ENCODE peak calls at places on chromosomes 13 and 19, in six cellular contexts. One of them, this sample, is unnamed.

GRCh38 chr19:2053601-2054389 is 2.8 kb upstream of the MKNK2 start:
- DNase-seq in astrocyte of the spinal cord: no peak
- DNase-seq in omental fat pad: no peak
- DNase-seq in heart right ventricle: peak
- DNase-seq in kidney: peak
- DNase-seq in CD4-positive, alpha-beta T cell: no peak
- DNase-seq in this sample: no peak

GRCh38 chr13:99374994-99375805 is 68.0 kb upstream of the GPR183 start:
- DNase-seq in astrocyte of the spinal cord: no peak
- DNase-seq in omental fat pad: no peak
- DNase-seq in heart right ventricle: no peak
- DNase-seq in kidney: peak
- DNase-seq in CD4-positive, alpha-beta T cell: peak
- DNase-seq in this sample: no peak

GRCh38 chr19:38266981-38267597 is 2.7 kb downstream of the SPINT2 start:
- DNase-seq in astrocyte of the spinal cord: peak
- DNase-seq in omental fat pad: no peak
- DNase-seq in heart right ventricle: no peak
- DNase-seq in kidney: peak
- DNase-seq in CD4-positive, alpha-beta T cell: no peak
- DNase-seq in this sample: no peak

GRCh38 chr13:32142956-32143375 is 111.4 kb downstream of the FRY start:
- DNase-seq in astrocyte of the spinal cord: peak
- DNase-seq in omental fat pad: no peak
- DNase-seq in heart right ventricle: no peak
- DNase-seq in kidney: no peak
- DNase-seq in CD4-positive, alpha-beta T cell: no peak
- DNase-seq in this sample: no peak

GRCh38 chr13:112320303-112320702 is 55.9 kb upstream of the SPACA7 start:
- DNase-seq in astrocyte of the spinal cord: no peak
- DNase-seq in omental fat pad: no peak
- DNase-seq in heart right ventricle: no peak
- DNase-seq in kidney: no peak
- DNase-seq in CD4-positive, alpha-beta T cell: no peak
- DNase-seq in this sample: no peak

GRCh38 chr19:32012886-32013635 is 332.3 kb upstream of the ZNF507 start:
- DNase-seq in astrocyte of the spinal cord: no peak
- DNase-seq in omental fat pad: no peak
- DNase-seq in heart right ventricle: no peak
- DNase-seq in kidney: no peak
- DNase-seq in CD4-positive, alpha-beta T cell: no peak
- DNase-seq in this sample: no peak

GRCh38 chr13:51818771-51819511 is 15.0 kb upstream of the DHRS12 start:
- DNase-seq in astrocyte of the spinal cord: no peak
- DNase-seq in omental fat pad: no peak
- DNase-seq in heart right ventricle: no peak
- DNase-seq in kidney: no peak
- DNase-seq in CD4-positive, alpha-beta T cell: no peak
- DNase-seq in this sample: no peak

GRCh38 chr13:99126821-99127220 is 73.8 kb upstream of the UBAC2 start:
- DNase-seq in astrocyte of the spinal cord: no peak
- DNase-seq in omental fat pad: no peak
- DNase-seq in heart right ventricle: no peak
- DNase-seq in kidney: no peak
- DNase-seq in CD4-positive, alpha-beta T cell: no peak
- DNase-seq in this sample: no peak

GRCh38 chr19:40740747-40741146 is 9.5 kb downstream of the ACTMAP start:
- DNase-seq in astrocyte of the spinal cord: no peak
- DNase-seq in omental fat pad: no peak
- DNase-seq in heart right ventricle: no peak
- DNase-seq in kidney: no peak
- DNase-seq in CD4-positive, alpha-beta T cell: no peak
- DNase-seq in this sample: no peak

GRCh38 chr13:76635232-76636021 is 250.8 kb downstream of the KCTD12 start:
- DNase-seq in astrocyte of the spinal cord: no peak
- DNase-seq in omental fat pad: no peak
- DNase-seq in heart right ventricle: no peak
- DNase-seq in kidney: no peak
- DNase-seq in CD4-positive, alpha-beta T cell: no peak
- DNase-seq in this sample: no peak

GRCh38 chr13:102870677-102871415 is 25.0 kb downstream of the ERCC5 start:
- DNase-seq in astrocyte of the spinal cord: peak
- DNase-seq in omental fat pad: no peak
- DNase-seq in heart right ventricle: peak
- DNase-seq in kidney: peak
- DNase-seq in CD4-positive, alpha-beta T cell: peak
- DNase-seq in this sample: peak

GRCh38 chr19:48495391-48495790 is 16.2 kb downstream of the LMTK3 start:
- DNase-seq in astrocyte of the spinal cord: no peak
- DNase-seq in omental fat pad: no peak
- DNase-seq in heart right ventricle: no peak
- DNase-seq in kidney: no peak
- DNase-seq in CD4-positive, alpha-beta T cell: no peak
- DNase-seq in this sample: no peak

GRCh38 chr13:111565400-111565799 is 245.0 kb downstream of the TEX29 start:
- DNase-seq in astrocyte of the spinal cord: no peak
- DNase-seq in omental fat pad: no peak
- DNase-seq in heart right ventricle: no peak
- DNase-seq in kidney: peak
- DNase-seq in CD4-positive, alpha-beta T cell: no peak
- DNase-seq in this sample: no peak

GRCh38 chr19:36032251-36033104 is at the start of gene CLIP3:
- DNase-seq in astrocyte of the spinal cord: peak
- DNase-seq in omental fat pad: no peak
- DNase-seq in heart right ventricle: peak
- DNase-seq in kidney: peak
- DNase-seq in CD4-positive, alpha-beta T cell: peak
- DNase-seq in this sample: peak

GRCh38 chr13:74986609-74987008 is 495.4 kb downstream of the TBC1D4 start:
- DNase-seq in astrocyte of the spinal cord: no peak
- DNase-seq in omental fat pad: no peak
- DNase-seq in heart right ventricle: no peak
- DNase-seq in kidney: no peak
- DNase-seq in CD4-positive, alpha-beta T cell: no peak
- DNase-seq in this sample: no peak

GRCh38 chr13:111943229-111943795 is 123.6 kb upstream of the SOX1 start:
- DNase-seq in astrocyte of the spinal cord: no peak
- DNase-seq in omental fat pad: no peak
- DNase-seq in heart right ventricle: no peak
- DNase-seq in kidney: no peak
- DNase-seq in CD4-positive, alpha-beta T cell: no peak
- DNase-seq in this sample: no peak

GRCh38 chr19:17448190-17448967 is at the start of gene TMEM221:
- DNase-seq in astrocyte of the spinal cord: no peak
- DNase-seq in omental fat pad: no peak
- DNase-seq in heart right ventricle: peak
- DNase-seq in kidney: no peak
- DNase-seq in CD4-positive, alpha-beta T cell: peak
- DNase-seq in this sample: peak

GRCh38 chr13:111270126-111270525 is 50.3 kb upstream of the TEX29 start:
- DNase-seq in astrocyte of the spinal cord: no peak
- DNase-seq in omental fat pad: no peak
- DNase-seq in heart right ventricle: no peak
- DNase-seq in kidney: no peak
- DNase-seq in CD4-positive, alpha-beta T cell: no peak
- DNase-seq in this sample: no peak

GRCh38 chr19:34327851-34328250 is 37.1 kb upstream of the GPI start:
- DNase-seq in astrocyte of the spinal cord: no peak
- DNase-seq in omental fat pad: no peak
- DNase-seq in heart right ventricle: peak
- DNase-seq in kidney: no peak
- DNase-seq in CD4-positive, alpha-beta T cell: no peak
- DNase-seq in this sample: no peak

GRCh38 chr19:4524808-4525562 is 6.7 kb upstream of the PLIN4 start:
- DNase-seq in astrocyte of the spinal cord: peak
- DNase-seq in omental fat pad: peak
- DNase-seq in heart right ventricle: peak
- DNase-seq in kidney: no peak
- DNase-seq in CD4-positive, alpha-beta T cell: peak
- DNase-seq in this sample: peak

DNA sequence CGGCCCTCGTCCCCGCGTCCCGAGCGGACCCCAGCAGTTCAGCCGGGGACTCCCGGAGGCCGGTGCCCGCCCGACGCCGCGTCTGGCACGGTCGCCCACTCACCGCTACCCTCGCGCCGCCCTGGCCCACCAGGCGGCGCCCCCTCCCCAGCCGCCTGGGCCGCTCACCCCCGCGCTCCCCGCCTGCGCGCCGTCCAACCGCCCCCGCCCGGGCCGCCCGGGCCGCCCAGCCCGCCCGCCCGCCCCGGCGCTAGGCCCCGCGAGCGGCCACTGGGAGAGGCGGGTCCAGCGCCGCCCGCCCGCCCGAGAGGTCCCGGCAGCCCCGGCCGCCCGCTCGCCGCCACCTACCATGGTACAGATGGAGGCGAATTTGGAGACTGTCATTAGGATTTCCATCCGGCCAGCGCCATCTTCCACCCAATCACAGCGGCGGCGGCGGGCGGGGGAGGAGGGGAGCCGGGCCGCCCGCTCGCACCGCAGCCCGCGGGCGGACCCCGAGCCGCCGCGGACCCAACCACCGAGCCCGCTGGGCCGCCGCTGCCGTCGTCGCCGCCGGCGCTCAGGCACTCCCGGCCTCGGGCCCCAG is at the start of gene USP12:
- DNase-seq in astrocyte of the spinal cord: no peak
- DNase-seq in omental fat pad: no peak
- DNase-seq in heart right ventricle: peak
- DNase-seq in kidney: peak
- DNase-seq in CD4-positive, alpha-beta T cell: no peak
- DNase-seq in this sample: peak
- TF ChIP-seq CTCF in astrocyte of the spinal cord: peak
- TF ChIP-seq CTCF in omental fat pad: no peak
- TF ChIP-seq CTCF in heart right ventricle: no peak
- TF ChIP-seq CTCF in kidney: peak
- TF ChIP-seq CTCF in CD4-positive, alpha-beta T cell: no peak
- TF ChIP-seq CTCF in this sample: peak

GRCh38 chr19:49808762-49809154 is 4.3 kb downstream of the FUZ start:
- DNase-seq in astrocyte of the spinal cord: peak
- DNase-seq in omental fat pad: peak
- DNase-seq in heart right ventricle: peak
- DNase-seq in kidney: peak
- DNase-seq in CD4-positive, alpha-beta T cell: peak
- DNase-seq in this sample: peak
- TF ChIP-seq CTCF in astrocyte of the spinal cord: no peak
- TF ChIP-seq CTCF in omental fat pad: no peak
- TF ChIP-seq CTCF in heart right ventricle: no peak
- TF ChIP-seq CTCF in kidney: no peak
- TF ChIP-seq CTCF in CD4-positive, alpha-beta T cell: no peak
- TF ChIP-seq CTCF in this sample: no peak

GRCh38 chr13:26112843-26113242 is 61.0 kb upstream of the SHISA2 start:
- DNase-seq in astrocyte of the spinal cord: no peak
- DNase-seq in omental fat pad: no peak
- DNase-seq in heart right ventricle: no peak
- DNase-seq in kidney: no peak
- DNase-seq in CD4-positive, alpha-beta T cell: no peak
- DNase-seq in this sample: no peak
- TF ChIP-seq CTCF in astrocyte of the spinal cord: peak
- TF ChIP-seq CTCF in omental fat pad: no peak
- TF ChIP-seq CTCF in heart right ventricle: no peak
- TF ChIP-seq CTCF in kidney: no peak
- TF ChIP-seq CTCF in CD4-positive, alpha-beta T cell: no peak
- TF ChIP-seq CTCF in this sample: no peak

GRCh38 chr13:20546559-20546958 is 20.4 kb upstream of the IFT88 start:
- DNase-seq in astrocyte of the spinal cord: no peak
- DNase-seq in omental fat pad: no peak
- DNase-seq in heart right ventricle: no peak
- DNase-seq in kidney: no peak
- DNase-seq in CD4-positive, alpha-beta T cell: no peak
- DNase-seq in this sample: no peak

GRCh38 chr13:20553309-20553708 is 13.6 kb upstream of the IFT88 start:
- DNase-seq in astrocyte of the spinal cord: peak
- DNase-seq in omental fat pad: no peak
- DNase-seq in heart right ventricle: no peak
- DNase-seq in kidney: no peak
- DNase-seq in CD4-positive, alpha-beta T cell: no peak
- DNase-seq in this sample: no peak

GRCh38 chr13:20547479-20547908 is 19.5 kb upstream of the IFT88 start:
- DNase-seq in astrocyte of the spinal cord: no peak
- DNase-seq in omental fat pad: no peak
- DNase-seq in heart right ventricle: no peak
- DNase-seq in kidney: no peak
- DNase-seq in CD4-positive, alpha-beta T cell: no peak
- DNase-seq in this sample: no peak

GRCh38 chr13:20550799-20551198 is 16.2 kb upstream of the IFT88 start:
- DNase-seq in astrocyte of the spinal cord: peak
- DNase-seq in omental fat pad: no peak
- DNase-seq in heart right ventricle: no peak
- DNase-seq in kidney: no peak
- DNase-seq in CD4-positive, alpha-beta T cell: no peak
- DNase-seq in this sample: no peak
- TF ChIP-seq CTCF in astrocyte of the spinal cord: no peak
- TF ChIP-seq CTCF in omental fat pad: no peak
- TF ChIP-seq CTCF in heart right ventricle: no peak
- TF ChIP-seq CTCF in kidney: no peak
- TF ChIP-seq CTCF in CD4-positive, alpha-beta T cell: no peak
- TF ChIP-seq CTCF in this sample: peak

DNA sequence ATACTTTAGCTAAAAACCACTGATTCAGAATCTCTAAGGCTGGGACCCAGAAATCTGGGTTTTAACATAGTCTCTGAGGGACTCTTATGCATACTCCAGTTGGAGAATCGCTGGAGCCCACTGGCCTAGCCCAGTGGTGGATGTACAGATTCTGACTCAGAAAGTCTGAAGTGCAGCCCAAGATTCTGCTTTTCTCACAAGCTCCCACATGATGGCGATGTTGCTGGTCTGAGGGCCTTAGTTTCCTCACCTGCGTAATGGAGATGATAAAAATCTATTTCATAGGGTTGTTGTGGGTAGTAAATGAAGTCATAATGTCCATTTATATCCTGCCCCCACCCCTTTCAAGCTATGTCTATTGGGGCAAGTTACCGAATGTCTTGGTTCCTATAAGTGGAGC is 7.7 kb upstream of the CDADC1 start:
- DNase-seq in astrocyte of the spinal cord: peak
- DNase-seq in omental fat pad: no peak
- DNase-seq in heart right ventricle: no peak
- DNase-seq in kidney: no peak
- DNase-seq in CD4-positive, alpha-beta T cell: peak
- DNase-seq in this sample: no peak
- TF ChIP-seq CTCF in astrocyte of the spinal cord: peak
- TF ChIP-seq CTCF in omental fat pad: no peak
- TF ChIP-seq CTCF in heart right ventricle: peak
- TF ChIP-seq CTCF in kidney: peak
- TF ChIP-seq CTCF in CD4-positive, alpha-beta T cell: peak
- TF ChIP-seq CTCF in this sample: peak

GRCh38 chr13:57633950-57634828 is 2.6 kb downstream of the PCDH17 start:
- DNase-seq in astrocyte of the spinal cord: no peak
- DNase-seq in omental fat pad: no peak
- DNase-seq in heart right ventricle: peak
- DNase-seq in kidney: peak
- DNase-seq in CD4-positive, alpha-beta T cell: no peak
- DNase-seq in this sample: no peak
- TF ChIP-seq CTCF in astrocyte of the spinal cord: peak
- TF ChIP-seq CTCF in omental fat pad: no peak
- TF ChIP-seq CTCF in heart right ventricle: no peak
- TF ChIP-seq CTCF in kidney: no peak
- TF ChIP-seq CTCF in CD4-positive, alpha-beta T cell: no peak
- TF ChIP-seq CTCF in this sample: no peak